ENCODE peak calls at places on chromosomes 5 and 9, in six cellular contexts. One of them, this sample, is unnamed.
A peak's percentile ranks its signal among the peaks of the same experiment; 100 is the strongest.

GRCh38 chr9:15961217-15961616 is 408.4 kb downstream of the CCDC171 start:
- DNase-seq in IMR-90: no peak
- DNase-seq in fibroblast of lung: no peak
- DNase-seq in adrenal gland: no peak
- DNase-seq in astrocyte of the cerebellum: no peak
- DNase-seq in Jurkat, Clone E6-1: no peak
- DNase-seq in this sample: peak; percentile 20

GRCh38 chr9:75001719-75002421 is 26.2 kb downstream of the CARNMT1 start:
- DNase-seq in IMR-90: peak; percentile 91
- DNase-seq in Jurkat, Clone E6-1: peak; percentile 86
- DNase-seq in fibroblast of lung: peak; percentile 94
- DNase-seq in astrocyte of the cerebellum: peak; percentile 92
- DNase-seq in adrenal gland: no peak
- DNase-seq in this sample: peak; percentile 96

GRCh38 chr5:62582198-62582597 is 3.6 kb downstream of the LRRC70 start:
- DNase-seq in fibroblast of lung: no peak
- DNase-seq in astrocyte of the cerebellum: no peak
- DNase-seq in adrenal gland: no peak
- DNase-seq in Jurkat, Clone E6-1: no peak
- DNase-seq in IMR-90: no peak
- DNase-seq in this sample: no peak

GRCh38 chr5:143887302-143887638 is 75.3 kb downstream of the HMHB1 start:
- DNase-seq in fibroblast of lung: peak; percentile 53
- DNase-seq in IMR-90: peak; percentile 49
- DNase-seq in astrocyte of the cerebellum: peak; percentile 53
- DNase-seq in Jurkat, Clone E6-1: no peak
- DNase-seq in adrenal gland: peak; percentile 29
- DNase-seq in this sample: peak; percentile 60

GRCh38 chr5:148972958-148973357 is 89.9 kb downstream of the SH3TC2 start:
- DNase-seq in fibroblast of lung: peak; percentile 82
- DNase-seq in Jurkat, Clone E6-1: no peak
- DNase-seq in IMR-90: peak; percentile 89
- DNase-seq in adrenal gland: peak; percentile 49
- DNase-seq in astrocyte of the cerebellum: no peak
- DNase-seq in this sample: peak; percentile 62

GRCh38 chr5:168422431-168422830 is 63.8 kb upstream of the RARS1 start:
- DNase-seq in Jurkat, Clone E6-1: no peak
- DNase-seq in adrenal gland: no peak
- DNase-seq in astrocyte of the cerebellum: no peak
- DNase-seq in fibroblast of lung: no peak
- DNase-seq in IMR-90: no peak
- DNase-seq in this sample: peak; percentile 40

GRCh38 chr9:133733421-133734250 is 4.5 kb downstream of the SARDH start:
- DNase-seq in adrenal gland: no peak
- DNase-seq in IMR-90: no peak
- DNase-seq in astrocyte of the cerebellum: no peak
- DNase-seq in Jurkat, Clone E6-1: no peak
- DNase-seq in fibroblast of lung: no peak
- DNase-seq in this sample: no peak

GRCh38 chr5:11547730-11548129 is 356.5 kb downstream of the CTNND2 start:
- DNase-seq in fibroblast of lung: no peak
- DNase-seq in Jurkat, Clone E6-1: no peak
- DNase-seq in IMR-90: no peak
- DNase-seq in astrocyte of the cerebellum: no peak
- DNase-seq in adrenal gland: no peak
- DNase-seq in this sample: no peak

GRCh38 chr5:65062684-65063083 is 294.0 kb downstream of the CWC27 start:
- DNase-seq in IMR-90: peak; percentile 94
- DNase-seq in astrocyte of the cerebellum: peak; percentile 23
- DNase-seq in adrenal gland: peak; percentile 40
- DNase-seq in Jurkat, Clone E6-1: no peak
- DNase-seq in fibroblast of lung: peak; percentile 97
- DNase-seq in this sample: peak; percentile 87

GRCh38 chr9:878239-878638 is 36.7 kb downstream of the DMRT1 start:
- DNase-seq in fibroblast of lung: no peak
- DNase-seq in adrenal gland: no peak
- DNase-seq in IMR-90: no peak
- DNase-seq in astrocyte of the cerebellum: no peak
- DNase-seq in Jurkat, Clone E6-1: no peak
- DNase-seq in this sample: no peak

GRCh38 chr5:147223951-147224791 is 10.7 kb upstream of the STK32A start:
- DNase-seq in astrocyte of the cerebellum: peak; percentile 37
- DNase-seq in IMR-90: peak; percentile 42
- DNase-seq in Jurkat, Clone E6-1: no peak
- DNase-seq in adrenal gland: peak; percentile 42
- DNase-seq in fibroblast of lung: peak; percentile 64
- DNase-seq in this sample: peak; percentile 74

GRCh38 chr9:109875495-109875894 is 95.5 kb downstream of the PALM2AKAP2 start:
- DNase-seq in astrocyte of the cerebellum: no peak
- DNase-seq in Jurkat, Clone E6-1: no peak
- DNase-seq in IMR-90: no peak
- DNase-seq in adrenal gland: no peak
- DNase-seq in fibroblast of lung: no peak
- DNase-seq in this sample: no peak

GRCh38 chr5:6849569-6849968 is 136.3 kb downstream of the TENT4A start:
- DNase-seq in IMR-90: no peak
- DNase-seq in Jurkat, Clone E6-1: no peak
- DNase-seq in fibroblast of lung: no peak
- DNase-seq in adrenal gland: no peak
- DNase-seq in astrocyte of the cerebellum: no peak
- DNase-seq in this sample: no peak

GRCh38 chr9:136977223-136978072 is at the start of gene PTGDS:
- DNase-seq in astrocyte of the cerebellum: no peak
- DNase-seq in Jurkat, Clone E6-1: no peak
- DNase-seq in IMR-90: peak; percentile 13
- DNase-seq in fibroblast of lung: peak; percentile 58
- DNase-seq in adrenal gland: no peak
- DNase-seq in this sample: peak; percentile 92

GRCh38 chr9:133333566-133333965 is 2.4 kb downstream of the SURF6 start:
- DNase-seq in Jurkat, Clone E6-1: no peak
- DNase-seq in astrocyte of the cerebellum: no peak
- DNase-seq in fibroblast of lung: no peak
- DNase-seq in adrenal gland: peak; percentile 17
- DNase-seq in IMR-90: no peak
- DNase-seq in this sample: no peak

GRCh38 chr5:122534829-122535228 is 222.8 kb downstream of the SNCAIP start:
- DNase-seq in astrocyte of the cerebellum: no peak
- DNase-seq in IMR-90: no peak
- DNase-seq in Jurkat, Clone E6-1: no peak
- DNase-seq in fibroblast of lung: no peak
- DNase-seq in adrenal gland: no peak
- DNase-seq in this sample: no peak

GRCh38 chr9:97529363-97530076 is 28.1 kb downstream of the TMOD1 start:
- DNase-seq in fibroblast of lung: no peak
- DNase-seq in IMR-90: peak; percentile 43
- DNase-seq in Jurkat, Clone E6-1: no peak
- DNase-seq in adrenal gland: no peak
- DNase-seq in astrocyte of the cerebellum: no peak
- DNase-seq in this sample: no peak

GRCh38 chr5:142420521-142420920 is 95.7 kb upstream of the SPRY4 start:
- DNase-seq in Jurkat, Clone E6-1: peak; percentile 86
- DNase-seq in fibroblast of lung: no peak
- DNase-seq in astrocyte of the cerebellum: no peak
- DNase-seq in adrenal gland: no peak
- DNase-seq in IMR-90: peak; percentile 33
- DNase-seq in this sample: no peak

GRCh38 chr5:6484446-6484845 is 35.8 kb downstream of the UBE2QL1 start:
- DNase-seq in astrocyte of the cerebellum: no peak
- DNase-seq in adrenal gland: no peak
- DNase-seq in Jurkat, Clone E6-1: no peak
- DNase-seq in fibroblast of lung: no peak
- DNase-seq in IMR-90: no peak
- DNase-seq in this sample: no peak

GRCh38 chr9:38215465-38215864 is 146.4 kb upstream of the SHB start:
- DNase-seq in astrocyte of the cerebellum: no peak
- DNase-seq in Jurkat, Clone E6-1: no peak
- DNase-seq in IMR-90: no peak
- DNase-seq in fibroblast of lung: no peak
- DNase-seq in adrenal gland: no peak
- DNase-seq in this sample: no peak

GRCh38 chr9:120439147-120439546 is 140.8 kb downstream of the CDK5RAP2 start:
- DNase-seq in IMR-90: peak; percentile 23
- DNase-seq in adrenal gland: no peak
- DNase-seq in astrocyte of the cerebellum: no peak
- DNase-seq in fibroblast of lung: peak; percentile 37
- DNase-seq in Jurkat, Clone E6-1: peak; percentile 12
- DNase-seq in this sample: peak; percentile 63

GRCh38 chr5:149149942-149150341 is 8.6 kb downstream of the ABLIM3 start:
- DNase-seq in astrocyte of the cerebellum: no peak
- DNase-seq in IMR-90: no peak
- DNase-seq in fibroblast of lung: no peak
- DNase-seq in Jurkat, Clone E6-1: no peak
- DNase-seq in adrenal gland: no peak
- DNase-seq in this sample: no peak

GRCh38 chr5:77224672-77225355 is 14.3 kb downstream of the PDE8B start:
- DNase-seq in astrocyte of the cerebellum: peak; percentile 48
- DNase-seq in Jurkat, Clone E6-1: no peak
- DNase-seq in IMR-90: peak; percentile 68
- DNase-seq in fibroblast of lung: peak; percentile 51
- DNase-seq in adrenal gland: no peak
- DNase-seq in this sample: peak; percentile 85

GRCh38 chr9:128296340-128297220 is 20.5 kb downstream of the SWI5 start:
- DNase-seq in astrocyte of the cerebellum: no peak
- DNase-seq in IMR-90: peak; percentile 28
- DNase-seq in Jurkat, Clone E6-1: no peak
- DNase-seq in fibroblast of lung: peak; percentile 11
- DNase-seq in adrenal gland: no peak
- DNase-seq in this sample: no peak

GRCh38 chr5:136216230-136216629 is 23.3 kb upstream of the SMIM32 start:
- DNase-seq in IMR-90: no peak
- DNase-seq in fibroblast of lung: no peak
- DNase-seq in adrenal gland: no peak
- DNase-seq in Jurkat, Clone E6-1: no peak
- DNase-seq in astrocyte of the cerebellum: no peak
- DNase-seq in this sample: no peak

GRCh38 chr5:100777680-100778281 is 125.3 kb downstream of the ST8SIA4 start:
- DNase-seq in astrocyte of the cerebellum: peak; percentile 76
- DNase-seq in fibroblast of lung: peak; percentile 92
- DNase-seq in Jurkat, Clone E6-1: peak; percentile 18
- DNase-seq in adrenal gland: peak; percentile 15
- DNase-seq in IMR-90: peak; percentile 89
- DNase-seq in this sample: peak; percentile 92

GRCh38 chr5:11904270-11904906 is at the start of gene CTNND2:
- DNase-seq in adrenal gland: no peak
- DNase-seq in fibroblast of lung: no peak
- DNase-seq in astrocyte of the cerebellum: peak; percentile 73
- DNase-seq in IMR-90: no peak
- DNase-seq in Jurkat, Clone E6-1: no peak
- DNase-seq in this sample: peak; percentile 3

GRCh38 chr9:113929634-113930092 is 53.6 kb downstream of the ZNF618 start:
- DNase-seq in adrenal gland: no peak
- DNase-seq in astrocyte of the cerebellum: peak; percentile 23
- DNase-seq in IMR-90: peak; percentile 87
- DNase-seq in Jurkat, Clone E6-1: no peak
- DNase-seq in fibroblast of lung: peak; percentile 67
- DNase-seq in this sample: peak; percentile 80

DNA sequence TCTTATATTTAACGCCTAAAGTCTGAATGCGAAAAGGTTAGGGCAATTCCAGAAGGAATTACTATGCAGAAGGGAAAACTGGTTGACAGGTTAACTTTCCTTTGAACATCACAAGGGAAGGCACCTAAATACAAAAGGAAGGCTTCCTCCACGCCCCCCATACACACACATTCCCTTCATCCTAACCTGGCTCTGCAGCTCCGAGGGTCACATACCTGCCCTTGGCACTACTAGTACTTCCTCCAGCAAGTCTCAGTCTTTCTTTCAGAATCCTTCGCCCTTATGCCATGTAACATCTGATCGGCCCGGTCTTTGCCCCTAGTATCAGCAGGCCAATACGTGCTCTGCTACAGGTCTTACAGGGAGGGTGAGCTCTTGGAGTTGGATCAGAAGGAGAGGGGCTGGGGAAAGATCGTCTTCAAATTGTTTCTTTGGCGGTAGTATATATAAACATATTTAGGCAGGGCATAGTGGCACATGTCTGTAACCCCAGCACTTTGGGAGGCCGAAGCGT is 1.6 kb upstream of the MARCHF6 start:
- DNase-seq in IMR-90: no peak
- DNase-seq in adrenal gland: no peak
- DNase-seq in Jurkat, Clone E6-1: no peak
- DNase-seq in astrocyte of the cerebellum: no peak
- DNase-seq in fibroblast of lung: no peak
- DNase-seq in this sample: no peak
- H3K4me3 ChIP-seq in IMR-90: no peak overlapping the region
- H3K4me3 ChIP-seq in adrenal gland: no peak overlapping the region
- H3K4me3 ChIP-seq in Jurkat, Clone E6-1: no peak overlapping the region
- H3K4me3 ChIP-seq in astrocyte of the cerebellum: peak overlapping the region; percentile 86
- H3K4me3 ChIP-seq in fibroblast of lung: peak overlapping the region; percentile 80
- H3K4me3 ChIP-seq in this sample: no peak overlapping the region

GRCh38 chr5:14178671-14179211 is 35.6 kb downstream of the TRIO start:
- DNase-seq in fibroblast of lung: peak; percentile 72
- DNase-seq in adrenal gland: no peak
- DNase-seq in Jurkat, Clone E6-1: no peak
- DNase-seq in IMR-90: peak; percentile 95
- DNase-seq in astrocyte of the cerebellum: peak; percentile 92
- DNase-seq in this sample: peak; percentile 88
- H3K4me3 ChIP-seq in fibroblast of lung: no peak overlapping the region
- H3K4me3 ChIP-seq in adrenal gland: no peak overlapping the region
- H3K4me3 ChIP-seq in Jurkat, Clone E6-1: no peak overlapping the region
- H3K4me3 ChIP-seq in IMR-90: no peak overlapping the region
- H3K4me3 ChIP-seq in astrocyte of the cerebellum: no peak overlapping the region
- H3K4me3 ChIP-seq in this sample: no peak overlapping the region

DNA sequence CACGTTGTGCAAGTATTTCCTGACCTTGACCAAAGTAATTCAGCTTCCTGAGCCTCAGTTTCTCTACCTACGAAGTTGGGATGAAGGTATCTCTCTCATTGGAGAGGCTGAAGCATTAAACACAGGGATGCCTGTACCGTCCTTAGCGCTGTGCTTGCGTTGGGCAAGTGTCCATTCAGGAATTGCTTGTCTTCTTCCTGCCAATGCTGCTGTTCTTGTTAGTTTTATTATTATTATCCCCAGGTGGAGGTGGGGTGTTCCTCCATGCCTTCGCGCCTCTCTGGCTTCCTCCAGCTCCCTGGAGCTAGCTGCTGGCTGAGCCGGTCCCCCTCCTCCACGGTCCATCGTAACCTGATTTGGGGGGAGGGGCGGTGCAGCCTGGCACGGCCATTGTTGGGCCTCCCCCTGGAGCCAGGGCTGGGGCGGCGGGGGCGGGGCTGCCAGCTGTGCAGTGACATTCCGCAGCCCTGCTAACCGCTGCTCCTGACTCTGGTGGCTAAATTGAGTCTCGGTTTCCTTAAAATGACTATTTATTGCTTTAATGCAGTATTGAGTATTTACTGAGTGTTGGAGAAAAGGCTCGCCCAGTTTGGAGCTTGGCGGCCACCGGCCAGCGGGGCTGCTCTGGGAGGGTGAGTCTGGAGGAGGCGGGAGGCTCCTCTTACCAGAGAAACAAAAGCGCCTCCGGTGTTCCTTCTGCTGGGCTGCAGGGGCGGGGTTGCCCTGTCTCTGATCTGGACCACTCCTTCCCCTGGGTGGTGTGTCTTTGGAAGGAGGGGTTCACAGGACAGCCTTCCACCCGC is 51.4 kb downstream of the LMX1B start:
- DNase-seq in IMR-90: no peak
- DNase-seq in fibroblast of lung: no peak
- DNase-seq in astrocyte of the cerebellum: no peak
- DNase-seq in Jurkat, Clone E6-1: no peak
- DNase-seq in adrenal gland: no peak
- DNase-seq in this sample: no peak
- H3K4me3 ChIP-seq in IMR-90: no peak overlapping the region
- H3K4me3 ChIP-seq in fibroblast of lung: no peak overlapping the region
- H3K4me3 ChIP-seq in astrocyte of the cerebellum: no peak overlapping the region
- H3K4me3 ChIP-seq in Jurkat, Clone E6-1: no peak overlapping the region
- H3K4me3 ChIP-seq in adrenal gland: no peak overlapping the region
- H3K4me3 ChIP-seq in this sample: no peak overlapping the region

GRCh38 chr5:36904677-36905076 is 28.1 kb downstream of the NIPBL start:
- DNase-seq in adrenal gland: no peak
- DNase-seq in IMR-90: no peak
- DNase-seq in Jurkat, Clone E6-1: no peak
- DNase-seq in astrocyte of the cerebellum: no peak
- DNase-seq in fibroblast of lung: no peak
- DNase-seq in this sample: peak; percentile 15
- H3K4me3 ChIP-seq in adrenal gland: no peak overlapping the region
- H3K4me3 ChIP-seq in IMR-90: no peak overlapping the region
- H3K4me3 ChIP-seq in Jurkat, Clone E6-1: no peak overlapping the region
- H3K4me3 ChIP-seq in astrocyte of the cerebellum: no peak overlapping the region
- H3K4me3 ChIP-seq in fibroblast of lung: no peak overlapping the region
- H3K4me3 ChIP-seq in this sample: no peak overlapping the region